ENCODE peak calls at places on chromosomes 3 and 15, in four cellular contexts. One of them, this sample, is unnamed.
A peak's percentile ranks its signal among the peaks of the same experiment; 100 is the strongest.

GRCh38 chr15:90000175-90000923 is 775 bp upstream of the ZNF710 start:
- DNase-seq in GM12878: no peak
- DNase-seq in K562: peak; percentile 29
- DNase-seq in H1: no peak
- DNase-seq in this sample: no peak

GRCh38 chr15:34708422-34708821 is 46.4 kb downstream of the GJD2 start:
- DNase-seq in GM12878: no peak
- DNase-seq in K562: peak; percentile 65
- DNase-seq in H1: peak; percentile 15
- DNase-seq in this sample: peak; percentile 28

GRCh38 chr3:101816215-101817149 is 32.8 kb upstream of the NFKBIZ start:
- DNase-seq in GM12878: no peak
- DNase-seq in K562: no peak
- DNase-seq in H1: no peak
- DNase-seq in this sample: no peak

GRCh38 chr3:72152551-72153476 is 367.9 kb upstream of the PROK2 start:
- DNase-seq in GM12878: no peak
- DNase-seq in K562: peak; percentile 55
- DNase-seq in H1: no peak
- DNase-seq in this sample: peak; percentile 39

GRCh38 chr3:55180936-55181535 is 253.2 kb upstream of the LRTM1 start:
- DNase-seq in GM12878: no peak
- DNase-seq in K562: peak; percentile 32
- DNase-seq in H1: no peak
- DNase-seq in this sample: peak; percentile 11

GRCh38 chr3:128429275-128429674 is 37.4 kb downstream of the DNAJB8 start:
- DNase-seq in GM12878: no peak
- DNase-seq in K562: no peak
- DNase-seq in H1: no peak
- DNase-seq in this sample: no peak

GRCh38 chr3:31495971-31496370 is 36.8 kb upstream of the STT3B start:
- DNase-seq in GM12878: no peak
- DNase-seq in K562: no peak
- DNase-seq in H1: no peak
- DNase-seq in this sample: no peak

GRCh38 chr3:50430186-50430585 is 70.9 kb upstream of the TMEM115 start:
- DNase-seq in GM12878: no peak
- DNase-seq in K562: no peak
- DNase-seq in H1: no peak
- DNase-seq in this sample: no peak

GRCh38 chr3:173397161-173398110 is at the start of gene NLGN1:
- DNase-seq in GM12878: no peak
- DNase-seq in K562: no peak
- DNase-seq in H1: peak; percentile 21
- DNase-seq in this sample: no peak

GRCh38 chr3:53155763-53156162 is 5.2 kb upstream of the PRKCD start:
- DNase-seq in GM12878: no peak
- DNase-seq in K562: no peak
- DNase-seq in H1: no peak
- DNase-seq in this sample: no peak

GRCh38 chr3:23264413-23264812 is 61.3 kb downstream of the UBE2E2 start:
- DNase-seq in GM12878: no peak
- DNase-seq in K562: no peak
- DNase-seq in H1: no peak
- DNase-seq in this sample: no peak

GRCh38 chr3:188832961-188833615 is 338.7 kb upstream of the TPRG1 start:
- DNase-seq in GM12878: no peak
- DNase-seq in K562: no peak
- DNase-seq in H1: no peak
- DNase-seq in this sample: no peak

GRCh38 chr3:141979050-141979671 is 102.7 kb downstream of the ATP1B3 start:
- DNase-seq in GM12878: no peak
- DNase-seq in K562: no peak
- DNase-seq in H1: no peak
- DNase-seq in this sample: no peak

GRCh38 chr3:68817243-68817642 is 115.1 kb downstream of the TAFA4 start:
- DNase-seq in GM12878: no peak
- DNase-seq in K562: no peak
- DNase-seq in H1: no peak
- DNase-seq in this sample: no peak

GRCh38 chr3:50345586-50345985 is at the start of gene ZMYND10:
- DNase-seq in GM12878: no peak
- DNase-seq in K562: peak; percentile 78
- DNase-seq in H1: no peak
- DNase-seq in this sample: no peak

GRCh38 chr15:39649765-39650164 is 68.9 kb downstream of the THBS1 start:
- DNase-seq in GM12878: no peak
- DNase-seq in K562: no peak
- DNase-seq in H1: no peak
- DNase-seq in this sample: no peak

GRCh38 chr3:123258811-123259420 is 57.2 kb downstream of the SEC22A start:
- DNase-seq in GM12878: no peak
- DNase-seq in K562: no peak
- DNase-seq in H1: no peak
- DNase-seq in this sample: peak; percentile 43

GRCh38 chr3:85432081-85432480 is 473.3 kb downstream of the CADM2 start:
- DNase-seq in GM12878: no peak
- DNase-seq in K562: no peak
- DNase-seq in H1: no peak
- DNase-seq in this sample: no peak

DNA sequence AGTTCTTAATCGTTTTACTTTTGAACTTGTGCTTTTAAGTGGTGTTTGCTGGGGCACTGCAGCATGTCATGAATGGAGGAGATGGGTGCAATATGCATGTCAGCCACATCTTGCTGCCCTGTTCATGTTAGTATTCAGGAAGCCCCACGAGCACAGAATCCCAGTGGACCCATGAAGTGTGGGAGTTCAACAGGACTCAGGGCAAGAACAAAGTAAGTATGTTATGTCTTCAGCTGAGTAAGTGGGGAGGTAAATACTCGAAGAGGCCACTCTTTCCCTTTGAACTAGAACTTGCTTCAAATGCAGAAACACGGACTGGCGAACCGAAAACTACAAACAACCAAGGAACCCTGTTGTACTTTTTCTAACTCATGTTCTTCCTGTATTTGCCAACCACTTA is 23.4 kb downstream of the SOX14 start:
- DNase-seq in GM12878: no peak
- DNase-seq in K562: no peak
- DNase-seq in H1: no peak
- DNase-seq in this sample: no peak
- H2AFZ ChIP-seq in GM12878: no peak overlapping the region
- H2AFZ ChIP-seq in K562: no peak overlapping the region
- H2AFZ ChIP-seq in H1: no peak overlapping the region
- H2AFZ ChIP-seq in this sample: no peak overlapping the region

GRCh38 chr3:17908399-17909191 is 166.2 kb upstream of the TBC1D5 start:
- DNase-seq in GM12878: no peak
- DNase-seq in K562: no peak
- DNase-seq in H1: no peak
- DNase-seq in this sample: no peak
- TF ChIP-seq RFX5 in GM12878: no peak
- TF ChIP-seq RFX5 in K562: no peak
- TF ChIP-seq RFX5 in H1: no peak
- TF ChIP-seq RFX5 in this sample: no peak

DNA sequence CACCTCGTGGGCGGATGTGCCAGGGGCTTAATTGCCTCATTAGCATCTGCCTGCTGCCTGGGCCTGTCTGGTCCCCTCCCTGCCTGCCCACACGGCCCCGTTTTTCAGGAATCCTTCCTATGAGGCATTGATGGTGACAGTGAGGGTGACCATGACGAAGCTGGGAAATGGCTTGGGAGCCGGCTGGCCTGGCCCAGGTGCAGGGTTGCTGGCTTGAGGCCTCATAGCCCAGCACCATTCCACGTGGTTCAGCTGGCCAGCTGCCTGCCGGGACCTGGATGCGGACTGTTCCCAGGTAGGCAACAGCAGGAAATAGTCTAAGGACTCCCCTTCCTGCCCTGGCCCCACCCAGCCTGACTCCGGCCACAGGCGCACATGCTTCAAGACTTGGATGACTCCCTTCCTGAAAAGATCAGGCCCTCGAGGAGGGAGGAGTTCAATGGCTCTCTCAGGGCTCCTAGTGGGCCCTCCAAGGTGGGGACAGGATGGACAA is 8.9 kb upstream of the DUSP7 start:
- DNase-seq in GM12878: no peak
- DNase-seq in K562: no peak
- DNase-seq in H1: no peak
- DNase-seq in this sample: no peak
- TF ChIP-seq HDAC6 in GM12878: no peak
- TF ChIP-seq HDAC6 in K562: no peak
- TF ChIP-seq HDAC6 in H1: no peak
- TF ChIP-seq HDAC6 in this sample: no peak

DNA sequence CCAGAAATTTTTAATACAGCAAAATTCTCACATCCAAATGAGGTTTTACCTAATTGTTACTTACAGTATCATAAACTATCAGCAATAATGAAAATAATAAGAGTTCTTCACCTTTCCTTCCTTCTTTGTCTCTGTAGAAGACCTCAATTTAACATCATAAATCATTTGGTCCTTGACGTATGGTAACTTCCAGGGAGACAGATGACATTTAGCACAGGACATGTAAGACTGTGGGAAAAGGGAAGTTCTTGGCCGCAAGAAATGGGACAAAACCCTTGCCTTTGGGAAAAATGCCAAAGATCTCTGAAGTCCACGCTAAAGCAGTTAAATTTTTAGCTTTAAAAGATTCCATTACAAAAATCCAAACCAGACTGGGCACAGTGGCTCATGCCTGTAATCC is 9.0 kb downstream of the PTPN9 start:
- DNase-seq in GM12878: no peak
- DNase-seq in K562: no peak
- DNase-seq in H1: no peak
- DNase-seq in this sample: no peak
- H2AFZ ChIP-seq in GM12878: no peak overlapping the region
- H2AFZ ChIP-seq in K562: no peak overlapping the region
- H2AFZ ChIP-seq in H1: no peak overlapping the region
- H2AFZ ChIP-seq in this sample: no peak overlapping the region

GRCh38 chr3:70824078-70824477 is 511.6 kb upstream of the MDFIC2 start:
- DNase-seq in GM12878: no peak
- DNase-seq in K562: no peak
- DNase-seq in H1: no peak
- DNase-seq in this sample: no peak
- TF ChIP-seq RFX5 in GM12878: no peak
- TF ChIP-seq RFX5 in K562: no peak
- TF ChIP-seq RFX5 in H1: no peak
- TF ChIP-seq RFX5 in this sample: no peak

DNA sequence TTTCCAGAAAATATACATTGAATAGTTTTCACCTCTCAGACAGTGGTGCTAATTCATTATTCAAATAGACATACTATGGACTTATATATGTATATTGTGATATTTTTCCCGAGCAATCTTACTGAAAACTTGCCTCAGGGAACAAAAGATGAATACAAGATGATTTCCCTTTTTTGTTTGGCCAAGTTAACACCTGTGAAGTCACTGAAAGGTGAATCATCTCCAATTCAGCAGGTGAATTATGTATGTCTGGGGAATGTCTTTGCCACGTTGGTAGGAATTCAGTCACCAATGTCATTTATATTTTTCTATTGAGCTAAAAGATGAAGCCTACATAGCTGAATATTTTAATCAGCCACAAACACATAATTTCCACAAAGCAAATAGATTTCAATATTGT is 88.2 kb downstream of the GPR156 start:
- DNase-seq in GM12878: no peak
- DNase-seq in K562: no peak
- DNase-seq in H1: no peak
- DNase-seq in this sample: no peak
- TF ChIP-seq HDAC6 in GM12878: no peak
- TF ChIP-seq HDAC6 in K562: no peak
- TF ChIP-seq HDAC6 in H1: no peak
- TF ChIP-seq HDAC6 in this sample: no peak

GRCh38 chr15:47466357-47466756 is 250.9 kb upstream of the SEMA6D start:
- DNase-seq in GM12878: no peak
- DNase-seq in K562: no peak
- DNase-seq in H1: no peak
- DNase-seq in this sample: no peak

GRCh38 chr15:47461560-47462175 is 255.6 kb upstream of the SEMA6D start:
- DNase-seq in GM12878: no peak
- DNase-seq in K562: no peak
- DNase-seq in H1: no peak
- DNase-seq in this sample: no peak

DNA sequence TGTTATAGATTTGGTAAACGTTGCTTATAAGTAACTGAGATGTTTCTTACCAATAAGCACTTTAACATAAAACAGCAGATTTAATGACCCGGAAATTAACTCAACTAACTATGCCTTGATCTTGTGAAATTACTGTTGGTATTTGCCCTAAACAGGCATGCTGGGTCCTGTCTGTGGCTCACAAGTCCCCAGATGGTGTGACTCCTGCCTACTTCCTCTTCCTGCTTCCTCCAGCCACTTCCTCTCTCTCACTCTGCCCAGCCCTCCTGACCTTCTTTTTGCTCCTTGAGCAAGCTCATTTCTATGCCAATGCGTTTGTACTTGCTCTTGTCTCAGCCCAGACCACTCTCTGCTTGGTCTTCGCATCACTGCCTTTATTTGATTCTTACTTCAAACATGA is 256.5 kb upstream of the SEMA6D start:
- DNase-seq in GM12878: no peak
- DNase-seq in K562: no peak
- DNase-seq in H1: no peak
- DNase-seq in this sample: no peak
- H2AFZ ChIP-seq in GM12878: no peak overlapping the region
- H2AFZ ChIP-seq in K562: no peak overlapping the region
- H2AFZ ChIP-seq in H1: no peak overlapping the region
- H2AFZ ChIP-seq in this sample: no peak overlapping the region

GRCh38 chr3:115913069-115913686 is 289.9 kb downstream of the GAP43 start:
- DNase-seq in GM12878: no peak
- DNase-seq in K562: no peak
- DNase-seq in H1: no peak
- DNase-seq in this sample: peak; percentile 13
- TF ChIP-seq RFX5 in GM12878: no peak
- TF ChIP-seq RFX5 in K562: no peak
- TF ChIP-seq RFX5 in H1: no peak
- TF ChIP-seq RFX5 in this sample: no peak

DNA sequence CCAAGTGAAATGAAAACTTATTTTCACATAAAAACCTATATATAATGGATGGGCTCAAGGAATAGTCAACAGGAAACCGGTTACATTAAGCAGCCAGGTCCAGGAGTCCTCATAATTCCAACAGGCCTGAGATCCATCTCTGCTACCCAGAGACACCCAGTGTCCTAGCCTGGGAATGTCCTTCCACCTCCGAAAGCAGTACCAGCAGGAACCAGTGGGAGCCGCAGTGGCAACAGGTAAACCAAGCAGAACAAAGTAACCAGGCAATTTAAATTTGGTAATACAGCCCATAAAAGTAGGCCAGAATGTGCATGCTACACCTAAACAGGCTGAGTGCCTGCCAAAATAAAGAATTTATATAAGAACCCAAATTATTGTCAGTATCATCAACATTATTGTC is 195.6 kb downstream of the ZBBX start:
- DNase-seq in GM12878: no peak
- DNase-seq in K562: no peak
- DNase-seq in H1: no peak
- DNase-seq in this sample: peak; percentile 1
- TF ChIP-seq HDAC6 in GM12878: no peak
- TF ChIP-seq HDAC6 in K562: no peak
- TF ChIP-seq HDAC6 in H1: no peak
- TF ChIP-seq HDAC6 in this sample: no peak

GRCh38 chr3:164030194-164030593 is 1048.1 kb downstream of the SI start:
- DNase-seq in GM12878: no peak
- DNase-seq in K562: no peak
- DNase-seq in H1: no peak
- DNase-seq in this sample: no peak

GRCh38 chr3:164023480-164023879 is 1054.8 kb downstream of the SI start:
- DNase-seq in GM12878: no peak
- DNase-seq in K562: no peak
- DNase-seq in H1: no peak
- DNase-seq in this sample: no peak

GRCh38 chr3:164024786-164025185 is 1053.5 kb downstream of the SI start:
- DNase-seq in GM12878: no peak
- DNase-seq in K562: no peak
- DNase-seq in H1: no peak
- DNase-seq in this sample: no peak
- H2AFZ ChIP-seq in GM12878: no peak overlapping the region
- H2AFZ ChIP-seq in K562: no peak overlapping the region
- H2AFZ ChIP-seq in H1: no peak overlapping the region
- H2AFZ ChIP-seq in this sample: no peak overlapping the region

This sample was measured in HepG2.